ENCODE peak calls at places on chromosomes 12 and 14, in four cellular contexts. One of them, this sample, is unnamed.

GRCh38 chr14:96098309-96098998 is 59.3 kb downstream of the C14orf132 start:
- DNase-seq in trophoblast cell: peak; percentile 82
- DNase-seq in neuronal stem cell: peak; percentile 45
- DNase-seq in H9: peak; percentile 88
- DNase-seq in this sample: peak; percentile 76

GRCh38 chr12:132181570-132182200 is 37.4 kb downstream of the NOC4L start:
- DNase-seq in neuronal stem cell: no peak
- DNase-seq in trophoblast cell: no peak
- DNase-seq in H9: no peak
- DNase-seq in this sample: no peak

GRCh38 chr14:44995770-44996294 is 33.8 kb downstream of the TOGARAM1 start:
- DNase-seq in H9: no peak
- DNase-seq in trophoblast cell: no peak
- DNase-seq in neuronal stem cell: no peak
- DNase-seq in this sample: no peak

GRCh38 chr14:51989293-51990234 is at the start of gene RTRAF:
- DNase-seq in neuronal stem cell: peak; percentile 81
- DNase-seq in trophoblast cell: peak; percentile 91
- DNase-seq in H9: peak; percentile 92
- DNase-seq in this sample: peak; percentile 93

GRCh38 chr12:16349132-16349463 is 1.7 kb downstream of the MGST1 start:
- DNase-seq in H9: no peak
- DNase-seq in trophoblast cell: no peak
- DNase-seq in neuronal stem cell: no peak
- DNase-seq in this sample: peak; percentile 90

GRCh38 chr12:52285172-52285745 is 6.1 kb downstream of the KRT81 start:
- DNase-seq in H9: no peak
- DNase-seq in neuronal stem cell: no peak
- DNase-seq in trophoblast cell: no peak
- DNase-seq in this sample: no peak

GRCh38 chr14:75063491-75064204 is at the start of gene ACYP1:
- DNase-seq in trophoblast cell: peak; percentile 92
- DNase-seq in H9: peak; percentile 96
- DNase-seq in neuronal stem cell: peak; percentile 90
- DNase-seq in this sample: peak; percentile 89

GRCh38 chr14:61933021-61933420 is 170.8 kb downstream of the SNAPC1 start:
- DNase-seq in neuronal stem cell: no peak
- DNase-seq in trophoblast cell: no peak
- DNase-seq in H9: no peak
- DNase-seq in this sample: no peak

GRCh38 chr14:84937044-84937443 is 592.9 kb upstream of the FLRT2 start:
- DNase-seq in trophoblast cell: no peak
- DNase-seq in neuronal stem cell: no peak
- DNase-seq in H9: no peak
- DNase-seq in this sample: no peak

GRCh38 chr12:45235087-45236025 is 19.5 kb downstream of the ANO6 start:
- DNase-seq in neuronal stem cell: no peak
- DNase-seq in trophoblast cell: peak; percentile 94
- DNase-seq in H9: peak; percentile 80
- DNase-seq in this sample: peak; percentile 90

GRCh38 chr14:101246894-101247853 is 314.1 kb upstream of the DIO3 start:
- DNase-seq in H9: no peak
- DNase-seq in neuronal stem cell: no peak
- DNase-seq in trophoblast cell: no peak
- DNase-seq in this sample: no peak

GRCh38 chr12:3326850-3327780 is 163.9 kb upstream of the PRMT8 start:
- DNase-seq in neuronal stem cell: no peak
- DNase-seq in H9: no peak
- DNase-seq in trophoblast cell: peak; percentile 12
- DNase-seq in this sample: no peak

GRCh38 chr12:102426599-102427541 is 53.5 kb downstream of the IGF1 start:
- DNase-seq in trophoblast cell: no peak
- DNase-seq in neuronal stem cell: no peak
- DNase-seq in H9: no peak
- DNase-seq in this sample: no peak

GRCh38 chr12:114215766-114216165 is 190.2 kb downstream of the TBX5 start:
- DNase-seq in neuronal stem cell: no peak
- DNase-seq in H9: no peak
- DNase-seq in trophoblast cell: no peak
- DNase-seq in this sample: no peak

GRCh38 chr14:50082784-50083466 is 33.4 kb downstream of the VCPKMT start:
- DNase-seq in neuronal stem cell: no peak
- DNase-seq in H9: no peak
- DNase-seq in trophoblast cell: no peak
- DNase-seq in this sample: peak; percentile 10

GRCh38 chr12:26150737-26151450 is 26.1 kb upstream of the BHLHE41 start:
- DNase-seq in trophoblast cell: peak; percentile 70
- DNase-seq in neuronal stem cell: no peak
- DNase-seq in H9: no peak
- DNase-seq in this sample: peak; percentile 69

GRCh38 chr12:112555621-112556233 is 137.0 kb downstream of the PTPN11 start:
- DNase-seq in trophoblast cell: no peak
- DNase-seq in H9: no peak
- DNase-seq in neuronal stem cell: no peak
- DNase-seq in this sample: no peak

GRCh38 chr14:67487937-67488893 is at the start of gene TMEM229B:
- DNase-seq in trophoblast cell: no peak
- DNase-seq in neuronal stem cell: no peak
- DNase-seq in H9: no peak
- DNase-seq in this sample: peak; percentile 17

GRCh38 chr12:45745861-45746277 is 16.4 kb downstream of the ARID2 start:
- DNase-seq in neuronal stem cell: no peak
- DNase-seq in H9: no peak
- DNase-seq in trophoblast cell: peak; percentile 31
- DNase-seq in this sample: peak; percentile 43

GRCh38 chr12:31315779-31316465 is 10.0 kb downstream of the SINHCAF start:
- DNase-seq in trophoblast cell: no peak
- DNase-seq in neuronal stem cell: no peak
- DNase-seq in H9: no peak
- DNase-seq in this sample: no peak

GRCh38 chr12:62346817-62347216 is 86.6 kb downstream of the USP15 start:
- DNase-seq in trophoblast cell: no peak
- DNase-seq in H9: no peak
- DNase-seq in neuronal stem cell: no peak
- DNase-seq in this sample: no peak

GRCh38 chr12:20646239-20646827 is 48.8 kb upstream of the SLCO1C1 start:
- DNase-seq in H9: no peak
- DNase-seq in neuronal stem cell: no peak
- DNase-seq in trophoblast cell: peak; percentile 42
- DNase-seq in this sample: peak; percentile 45

GRCh38 chr12:105278043-105278697 is 42.2 kb upstream of the APPL2 start:
- DNase-seq in neuronal stem cell: no peak
- DNase-seq in trophoblast cell: peak; percentile 30
- DNase-seq in H9: no peak
- DNase-seq in this sample: no peak

GRCh38 chr14:101476258-101476930 is 84.9 kb upstream of the DIO3 start:
- DNase-seq in trophoblast cell: no peak
- DNase-seq in neuronal stem cell: no peak
- DNase-seq in H9: peak; percentile 24
- DNase-seq in this sample: no peak

GRCh38 chr12:19574606-19575005 is 135.3 kb downstream of the AEBP2 start:
- DNase-seq in H9: no peak
- DNase-seq in trophoblast cell: no peak
- DNase-seq in neuronal stem cell: no peak
- DNase-seq in this sample: no peak

GRCh38 chr12:76952995-76953394 is 74.2 kb upstream of the CSRP2 start:
- DNase-seq in H9: peak; percentile 51
- DNase-seq in neuronal stem cell: no peak
- DNase-seq in trophoblast cell: peak; percentile 96
- DNase-seq in this sample: no peak

GRCh38 chr14:105019861-105020814 is 745 bp downstream of the CDCA4 start:
- DNase-seq in neuronal stem cell: peak; percentile 33
- DNase-seq in trophoblast cell: peak; percentile 58
- DNase-seq in H9: no peak
- DNase-seq in this sample: peak; percentile 82

GRCh38 chr14:37129047-37129446 is 43.4 kb downstream of the SLC25A21 start:
- DNase-seq in neuronal stem cell: no peak
- DNase-seq in H9: no peak
- DNase-seq in trophoblast cell: no peak
- DNase-seq in this sample: no peak

GRCh38 chr14:92737206-92737605 is 11.2 kb downstream of the LGMN start:
- DNase-seq in trophoblast cell: no peak
- DNase-seq in neuronal stem cell: no peak
- DNase-seq in H9: no peak
- DNase-seq in this sample: no peak
- H2BK12ac ChIP-seq in trophoblast cell: no peak overlapping the region
- H2BK12ac ChIP-seq in neuronal stem cell: no peak overlapping the region
- H2BK12ac ChIP-seq in H9: no peak overlapping the region
- H2BK12ac ChIP-seq in this sample: no peak overlapping the region

DNA sequence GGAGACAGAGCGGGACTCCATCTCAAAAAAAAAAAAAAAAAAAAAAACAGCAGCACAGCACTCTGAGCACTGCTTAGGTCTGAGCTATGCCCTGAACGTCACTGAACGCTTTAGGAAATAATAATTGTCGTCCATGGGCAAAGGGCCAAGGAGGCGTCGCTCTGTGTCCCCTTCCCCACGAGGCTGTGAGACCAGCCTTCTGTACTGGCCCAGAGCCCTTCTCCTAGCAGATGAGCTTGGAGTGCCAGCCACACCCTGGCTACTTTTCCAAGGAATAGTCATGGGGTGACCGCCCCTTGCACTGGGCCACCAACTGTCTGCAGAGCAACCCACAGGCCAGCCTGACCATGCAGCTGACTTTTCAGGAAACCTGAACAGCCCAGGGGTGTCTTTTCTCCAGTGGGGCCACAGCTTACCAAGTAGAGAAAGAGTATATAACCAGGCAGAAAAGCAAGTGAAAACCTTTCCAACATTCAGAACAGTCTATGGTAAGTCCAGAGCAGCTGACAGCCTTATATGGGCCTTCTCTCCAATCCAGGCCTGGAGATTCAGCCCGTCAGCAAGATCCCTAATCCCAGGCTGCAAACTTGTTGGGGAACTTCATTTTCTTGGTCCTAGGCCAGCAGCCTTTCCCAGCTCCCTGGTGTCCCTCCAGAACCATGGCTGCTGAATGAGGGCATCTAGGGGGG is 28.5 kb downstream of the CD9 start:
- DNase-seq in neuronal stem cell: no peak
- DNase-seq in H9: no peak
- DNase-seq in trophoblast cell: no peak
- DNase-seq in this sample: no peak
- H2BK120ac ChIP-seq in neuronal stem cell: no peak overlapping the region
- H2BK120ac ChIP-seq in H9: no peak overlapping the region
- H2BK120ac ChIP-seq in trophoblast cell: no peak overlapping the region
- H2BK120ac ChIP-seq in this sample: peak overlapping the region; percentile 51

GRCh38 chr12:98013560-98013959 is 501.8 kb upstream of the TMPO start:
- DNase-seq in trophoblast cell: no peak
- DNase-seq in H9: no peak
- DNase-seq in neuronal stem cell: no peak
- DNase-seq in this sample: no peak
- H2BK12ac ChIP-seq in trophoblast cell: no peak overlapping the region
- H2BK12ac ChIP-seq in H9: no peak overlapping the region
- H2BK12ac ChIP-seq in neuronal stem cell: no peak overlapping the region
- H2BK12ac ChIP-seq in this sample: no peak overlapping the region

GRCh38 chr12:120015313-120015712 is 26.3 kb downstream of the BICDL1 start:
- DNase-seq in neuronal stem cell: no peak
- DNase-seq in trophoblast cell: no peak
- DNase-seq in H9: no peak
- DNase-seq in this sample: no peak
- H2BK120ac ChIP-seq in neuronal stem cell: no peak overlapping the region
- H2BK120ac ChIP-seq in trophoblast cell: no peak overlapping the region
- H2BK120ac ChIP-seq in H9: no peak overlapping the region
- H2BK120ac ChIP-seq in this sample: no peak overlapping the region

GRCh38 chr14:23579739-23580138 is 1.1 kb upstream of the JPH4 start:
- DNase-seq in trophoblast cell: no peak
- DNase-seq in neuronal stem cell: no peak
- DNase-seq in H9: no peak
- DNase-seq in this sample: no peak
- H2BK12ac ChIP-seq in trophoblast cell: no peak overlapping the region
- H2BK12ac ChIP-seq in neuronal stem cell: no peak overlapping the region
- H2BK12ac ChIP-seq in H9: no peak overlapping the region
- H2BK12ac ChIP-seq in this sample: no peak overlapping the region

GRCh38 chr12:89779090-89779489 is 70.5 kb upstream of the ATP2B1 start:
- DNase-seq in trophoblast cell: no peak
- DNase-seq in neuronal stem cell: no peak
- DNase-seq in H9: no peak
- DNase-seq in this sample: no peak

GRCh38 chr12:89783321-89784060 is 74.9 kb upstream of the ATP2B1 start:
- DNase-seq in neuronal stem cell: no peak
- DNase-seq in H9: no peak
- DNase-seq in trophoblast cell: no peak
- DNase-seq in this sample: peak; percentile 75

GRCh38 chr12:89782807-89783206 is 74.2 kb upstream of the ATP2B1 start:
- DNase-seq in neuronal stem cell: no peak
- DNase-seq in trophoblast cell: no peak
- DNase-seq in H9: no peak
- DNase-seq in this sample: peak; percentile 63

GRCh38 chr12:89781961-89782360 is 73.3 kb upstream of the ATP2B1 start:
- DNase-seq in neuronal stem cell: no peak
- DNase-seq in H9: no peak
- DNase-seq in trophoblast cell: no peak
- DNase-seq in this sample: peak; percentile 66

GRCh38 chr12:89781161-89781560 is 72.5 kb upstream of the ATP2B1 start:
- DNase-seq in H9: no peak
- DNase-seq in trophoblast cell: no peak
- DNase-seq in neuronal stem cell: no peak
- DNase-seq in this sample: no peak
- H2BK120ac ChIP-seq in H9: no peak overlapping the region
- H2BK120ac ChIP-seq in trophoblast cell: no peak overlapping the region
- H2BK120ac ChIP-seq in neuronal stem cell: no peak overlapping the region
- H2BK120ac ChIP-seq in this sample: no peak overlapping the region

DNA sequence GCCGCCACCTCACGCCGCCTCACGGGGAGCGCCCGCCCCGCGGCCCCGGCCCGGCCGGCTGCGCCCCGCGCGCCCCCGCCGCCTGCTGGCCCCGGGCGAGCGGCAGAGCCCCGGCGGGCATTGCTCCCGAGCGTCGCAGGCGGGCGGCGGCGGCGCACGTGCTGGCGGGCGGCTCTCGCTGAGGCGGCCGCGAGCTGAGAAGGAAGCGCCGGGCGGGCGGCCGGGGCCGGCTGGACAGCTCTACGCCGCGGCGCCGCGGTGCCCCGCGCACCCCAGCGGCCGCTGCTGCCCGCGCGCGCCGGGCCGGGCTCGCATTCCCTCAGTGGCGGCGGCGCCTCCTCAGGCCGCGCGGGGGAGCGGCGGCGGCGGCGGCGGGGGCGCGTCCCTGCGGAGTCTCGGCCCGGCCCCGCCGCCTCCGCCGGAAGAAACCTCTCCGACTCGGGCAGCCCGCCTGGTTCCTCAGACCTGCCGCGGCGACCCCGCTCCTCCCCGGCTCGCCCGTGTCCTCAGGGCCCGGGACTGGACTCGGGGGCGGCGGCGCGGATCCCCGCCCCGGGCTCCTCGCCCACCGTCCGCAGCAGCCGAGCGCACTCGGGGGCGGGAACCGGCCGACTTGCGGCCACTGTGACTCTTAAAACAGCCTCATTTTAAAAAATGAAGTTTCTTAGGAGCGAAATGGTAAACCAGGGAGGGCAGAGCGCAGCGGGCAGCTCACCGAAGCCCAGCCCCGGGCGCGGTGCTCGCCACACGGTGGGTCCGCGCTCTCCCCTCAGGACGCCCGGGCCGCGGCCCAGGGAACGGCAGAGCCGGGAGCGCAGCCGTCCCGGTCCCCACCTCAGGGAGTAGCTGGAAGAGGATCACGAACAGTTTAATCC is at the start of gene PITPNM2:
- DNase-seq in H9: no peak
- DNase-seq in trophoblast cell: peak; percentile 79
- DNase-seq in neuronal stem cell: peak; percentile 68
- DNase-seq in this sample: peak; percentile 68
- H2BK12ac ChIP-seq in H9: no peak within 1 kb of the TSS
- H2BK12ac ChIP-seq in trophoblast cell: peak within 1 kb of the TSS; percentile 3
- H2BK12ac ChIP-seq in neuronal stem cell: no peak within 1 kb of the TSS
- H2BK12ac ChIP-seq in this sample: no peak within 1 kb of the TSS